ENCODE peak calls at places on chromosomes 6 and 20, in nine cellular contexts. E is stomach, K is suprapubic skin, F is A549, L is K562, B is H1, H is transverse colon, N is ovary, Q is HepG2. J is an unnamed sample.

GRCh38 chr20:13507646-13508045 is 131.1 kb downstream of the TASP1 start:
- DNase-seq in E (no peak), K (no peak), F (no peak), L (no peak), B (no peak), H (no peak), N (no peak), Q (no peak), J (no peak)

GRCh38 chr20:23946206-23946605 is 42.4 kb downstream of the GGTLC1 start:
- DNase-seq in E (no peak), K (no peak), F (no peak), L (no peak), B (no peak), H (no peak), N (no peak), Q (no peak), J (no peak)

GRCh38 chr6:6080975-6081374 is 74.2 kb upstream of the NRN1 start:
- DNase-seq in E (no peak), K (no peak), F (no peak), L (no peak), B (no peak), H (no peak), N (no peak), Q (no peak), J (no peak)

GRCh38 chr6:49328051-49328450 is 135.0 kb downstream of the MMUT start:
- DNase-seq in E (no peak), K (no peak), F (no peak), L (no peak), B (no peak), H (no peak), N (no peak), Q (no peak), J (no peak)

GRCh38 chr20:35663813-35664543 is 722 bp downstream of the CPNE1 start:
- DNase-seq in E (peak), K (peak), F (peak), L (peak), B (no peak), H (peak), N (peak), Q (peak), J (no peak)

GRCh38 chr6:10014561-10014960 is 400.3 kb downstream of the TFAP2A start:
- DNase-seq in E (no peak), K (no peak), F (no peak), L (no peak), B (no peak), H (no peak), N (no peak), Q (no peak), J (no peak)

GRCh38 chr6:4848382-4849068 is 72.3 kb downstream of the CDYL start:
- DNase-seq in E (peak), K (no peak), F (no peak), L (peak), B (no peak), H (peak), N (no peak), Q (peak), J (no peak)

GRCh38 chr6:142838821-142839685 is 105.9 kb downstream of the HIVEP2 start:
- DNase-seq in E (no peak), K (no peak), F (no peak), L (no peak), B (no peak), H (no peak), N (no peak), Q (peak), J (no peak)

GRCh38 chr6:112690497-112691202 is 343.5 kb downstream of the RFPL4B start:
- DNase-seq in E (no peak), K (no peak), F (no peak), L (no peak), B (no peak), H (no peak), N (no peak), Q (no peak), J (no peak)

GRCh38 chr6:126657556-126658129 is 317.7 kb downstream of the CENPW start:
- DNase-seq in E (no peak), K (no peak), F (peak), L (peak), B (no peak), H (peak), N (no peak), Q (peak), J (no peak)

GRCh38 chr6:80214436-80215022 is 108.1 kb downstream of the BCKDHB start:
- DNase-seq in E (peak), K (no peak), F (peak), L (peak), B (no peak), H (peak), N (no peak), Q (peak), J (no peak)

GRCh38 chr6:112433457-112433856 is 86.3 kb downstream of the RFPL4B start:
- DNase-seq in E (no peak), K (no peak), F (no peak), L (no peak), B (no peak), H (no peak), N (no peak), Q (no peak), J (no peak)

GRCh38 chr6:165663283-165663735 is 268 bp upstream of the PDE10A start:
- DNase-seq in E (no peak), K (no peak), F (peak), L (no peak), B (no peak), H (no peak), N (peak), Q (no peak), J (peak)

GRCh38 chr20:11429889-11430580 is 487.7 kb upstream of the BTBD3 start:
- DNase-seq in E (no peak), K (no peak), F (no peak), L (no peak), B (no peak), H (no peak), N (no peak), Q (no peak), J (no peak)

GRCh38 chr6:108562503-108562993 is 1.8 kb downstream of the FOXO3 start:
- DNase-seq in E (peak), K (peak), F (peak), L (peak), B (peak), H (peak), N (peak), Q (peak), J (peak)

GRCh38 chr20:54642733-54643667 is 167.6 kb downstream of the DOK5 start:
- DNase-seq in E (no peak), K (no peak), F (no peak), L (no peak), B (no peak), H (no peak), N (no peak), Q (no peak), J (no peak)

GRCh38 chr20:30985386-30985785 is 272.1 kb upstream of the DEFB115 start:
- DNase-seq in E (no peak), K (no peak), F (no peak), L (no peak), B (no peak), H (no peak), N (peak), Q (no peak), J (no peak)

GRCh38 chr6:7978736-7979135 is 68.1 kb upstream of the TXNDC5 start:
- DNase-seq in E (no peak), K (no peak), F (no peak), L (no peak), B (no peak), H (no peak), N (no peak), Q (no peak), J (no peak)

GRCh38 chr6:71309666-71310065 is 21.1 kb downstream of the OGFRL1 start:
- DNase-seq in E (no peak), K (no peak), F (no peak), L (no peak), B (no peak), H (no peak), N (no peak), Q (no peak), J (no peak)

GRCh38 chr6:119979862-119980261 is 630.3 kb upstream of the MAN1A1 start:
- DNase-seq in E (no peak), K (no peak), F (no peak), L (no peak), B (no peak), H (no peak), N (no peak), Q (peak), J (no peak)

GRCh38 chr20:10771435-10772140 is 97.8 kb upstream of the JAG1 start:
- DNase-seq in E (no peak), K (no peak), F (no peak), L (no peak), B (no peak), H (no peak), N (no peak), Q (no peak), J (no peak)

GRCh38 chr6:169391473-169392071 is 137.9 kb upstream of the THBS2 start:
- DNase-seq in E (no peak), K (no peak), F (no peak), L (no peak), B (no peak), H (no peak), N (no peak), Q (no peak), J (no peak)

GRCh38 chr6:148590881-148591280 is 155.9 kb upstream of the UST start:
- DNase-seq in E (no peak), K (no peak), F (no peak), L (peak), B (no peak), H (no peak), N (no peak), Q (no peak), J (no peak)

GRCh38 chr20:11178946-11179654 is 505.3 kb upstream of the JAG1 start:
- DNase-seq in E (no peak), K (no peak), F (peak), L (no peak), B (no peak), H (no peak), N (no peak), Q (peak), J (no peak)

GRCh38 chr6:79544939-79545450 is 7.8 kb upstream of the LCA5 start:
- DNase-seq in E (peak), K (no peak), F (peak), L (peak), B (peak), H (peak), N (peak), Q (peak), J (no peak)

GRCh38 chr6:10033223-10033829 is 381.5 kb downstream of the TFAP2A start:
- DNase-seq in E (no peak), K (no peak), F (peak), L (no peak), B (peak), H (no peak), N (no peak), Q (peak), J (no peak)

GRCh38 chr20:22567944-22568871 is 16.2 kb downstream of the FOXA2 start:
- DNase-seq in E (peak), K (no peak), F (no peak), L (no peak), B (no peak), H (no peak), N (no peak), Q (no peak), J (no peak)

GRCh38 chr20:57622201-57622570 is 2.0 kb upstream of the ZBP1 start:
- DNase-seq in E (no peak), K (no peak), F (no peak), L (no peak), B (no peak), H (no peak), N (no peak), Q (no peak), J (no peak)

GRCh38 chr6:22364314-22364713 is 67.5 kb upstream of the PRL start:
- DNase-seq in E (no peak), K (no peak), F (no peak), L (no peak), B (no peak), H (no peak), N (no peak), Q (no peak), J (no peak)

GRCh38 chr6:36683656-36684446 is 5.3 kb downstream of the CDKN1A start:
- DNase-seq in E (no peak), K (no peak), F (no peak), L (no peak), B (no peak), H (no peak), N (no peak), Q (peak), J (no peak)
- TF ChIP-seq POLR2A in E (no peak), K (no peak), F (no peak), L (no peak), B (no peak), H (no peak), N (no peak), Q (no peak), J (no peak)

DNA sequence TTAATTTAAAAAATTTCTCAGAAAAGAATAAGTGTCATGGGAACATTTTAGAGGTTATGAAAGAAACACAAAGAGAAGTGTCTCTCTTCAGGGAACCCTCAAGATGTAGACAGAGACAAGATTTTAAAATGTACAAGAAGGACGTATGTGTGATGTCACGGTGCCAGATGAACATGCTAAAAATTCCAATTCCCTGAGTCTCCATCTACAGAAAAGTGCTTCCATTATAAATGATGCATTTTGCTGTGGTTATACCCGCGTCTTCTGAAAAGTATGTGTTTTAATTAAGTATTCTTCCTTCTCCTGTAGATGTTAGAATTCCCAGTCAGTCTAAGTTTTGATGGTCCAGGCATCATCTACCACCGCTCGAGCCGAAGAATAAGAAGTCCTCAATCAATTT is 489.1 kb downstream of the PREX1 start:
- DNase-seq in E (no peak), K (no peak), F (no peak), L (no peak), B (no peak), H (no peak), N (no peak), Q (no peak), J (no peak)
- TF ChIP-seq CTCF in E (no peak), K (no peak), F (no peak), L (no peak), B (no peak), H (no peak), N (no peak), Q (no peak), J (no peak)

GRCh38 chr20:32329817-32330554 is 28.1 kb upstream of the ASXL1 start:
- DNase-seq in E (no peak), K (no peak), F (no peak), L (no peak), B (no peak), H (no peak), N (no peak), Q (peak), J (no peak)

GRCh38 chr20:32332614-32333013 is 25.5 kb upstream of the ASXL1 start:
- DNase-seq in E (peak), K (no peak), F (no peak), L (no peak), B (no peak), H (peak), N (no peak), Q (no peak), J (no peak)

GRCh38 chr20:32333988-32334885 is 23.9 kb upstream of the ASXL1 start:
- DNase-seq in E (peak), K (no peak), F (no peak), L (peak), B (no peak), H (peak), N (no peak), Q (no peak), J (no peak)

GRCh38 chr20:32330555-32330897 is 27.6 kb upstream of the ASXL1 start:
- DNase-seq in E (no peak), K (no peak), F (no peak), L (no peak), B (no peak), H (no peak), N (no peak), Q (no peak), J (no peak)

GRCh38 chr20:32333181-32333987 is 24.7 kb upstream of the ASXL1 start:
- DNase-seq in E (no peak), K (no peak), F (no peak), L (no peak), B (no peak), H (peak), N (no peak), Q (no peak), J (no peak)
- TF ChIP-seq EP300 in E (no peak), K (no peak), F (no peak), L (no peak), B (no peak), H (no peak), N (no peak), Q (no peak), J (no peak)

GRCh38 chr6:157823001-157823522 is at the start of gene SNX9:
- DNase-seq in E (peak), K (peak), F (peak), L (peak), B (no peak), H (peak), N (peak), Q (peak), J (peak)
- TF ChIP-seq POLR2A in E (no peak), K (peak), F (peak), L (no peak), B (no peak), H (peak), N (peak), Q (peak), J (peak)

DNA sequence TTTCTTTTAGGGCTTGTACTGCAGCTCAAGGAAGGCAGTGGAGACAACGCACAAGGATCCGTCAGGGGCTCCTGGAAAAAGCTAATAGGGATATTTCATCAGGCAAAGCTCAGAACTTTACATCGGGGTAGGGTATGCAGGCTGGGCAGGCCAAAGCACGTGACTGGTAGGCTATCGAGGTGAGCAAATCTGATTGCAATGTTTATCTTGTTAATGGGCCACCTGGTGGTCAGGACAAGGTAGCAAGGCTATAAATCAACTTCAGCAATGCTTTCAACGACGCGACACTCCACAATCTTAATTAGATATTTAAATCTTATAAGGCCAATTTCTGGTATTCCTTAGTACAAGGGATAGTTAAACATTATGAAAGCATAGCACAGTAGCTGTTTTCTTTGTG is 1302.8 kb upstream of the EYS start:
- DNase-seq in E (no peak), K (no peak), F (no peak), L (no peak), B (peak), H (no peak), N (no peak), Q (peak), J (no peak)
- TF ChIP-seq CTCF in E (no peak), K (no peak), F (no peak), L (no peak), B (peak), H (no peak), N (no peak), Q (peak), J (no peak)

GRCh38 chr6:116012966-116013365 is 47.7 kb downstream of the FRK start:
- DNase-seq in E (no peak), K (no peak), F (no peak), L (no peak), B (no peak), H (no peak), N (no peak), Q (no peak), J (no peak)

GRCh38 chr6:116011096-116011401 is 49.6 kb downstream of the FRK start:
- DNase-seq in E (no peak), K (no peak), F (no peak), L (no peak), B (no peak), H (no peak), N (no peak), Q (no peak), J (no peak)

GRCh38 chr6:116012471-116012949 is 48.2 kb downstream of the FRK start:
- DNase-seq in E (peak), K (no peak), F (no peak), L (no peak), B (no peak), H (no peak), N (no peak), Q (peak), J (no peak)

GRCh38 chr6:116010400-116011095 is 50.1 kb downstream of the FRK start:
- DNase-seq in E (peak), K (no peak), F (no peak), L (peak), B (peak), H (peak), N (peak), Q (peak), J (peak)

DNA sequence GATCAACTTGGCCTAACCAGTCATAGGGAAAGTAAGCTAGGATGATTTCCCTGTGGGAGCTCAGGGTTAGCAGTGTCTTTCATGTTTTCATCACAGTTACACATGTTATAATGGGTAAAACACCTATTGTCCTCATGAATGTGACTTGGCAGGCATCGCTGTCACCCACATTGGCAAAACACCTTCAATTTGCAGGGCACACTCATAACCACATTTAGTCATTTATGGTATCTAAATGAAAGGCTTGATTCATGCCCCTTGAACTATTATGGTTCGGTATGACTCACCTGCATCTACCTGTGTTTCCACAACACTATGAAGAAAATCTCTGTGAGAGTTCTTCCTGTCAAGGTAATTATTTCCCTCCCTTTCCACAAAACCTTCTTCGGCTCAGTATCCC is 49.2 kb downstream of the FRK start:
- DNase-seq in E (no peak), K (no peak), F (no peak), L (no peak), B (no peak), H (peak), N (no peak), Q (no peak), J (no peak)
- TF ChIP-seq EP300 in E (no peak), K (no peak), F (no peak), L (no peak), B (no peak), H (no peak), N (no peak), Q (no peak), J (no peak)